ENCODE peak calls at places on chromosomes 6 and 20, in four cellular contexts. One of them, this sample, is unnamed.

GRCh38 chr20:1720226-1720625 is 62.6 kb upstream of the SIRPG start:
- DNase-seq in fibroblast of lung: no peak
- DNase-seq in A549: no peak
- DNase-seq in sigmoid colon: no peak
- DNase-seq in this sample: no peak

GRCh38 chr6:75306074-75306473 is 21.5 kb upstream of the TMEM30A start:
- DNase-seq in sigmoid colon: no peak
- DNase-seq in fibroblast of lung: peak
- DNase-seq in A549: no peak
- DNase-seq in this sample: peak

GRCh38 chr6:24126586-24127192 is 674 bp downstream of the NRSN1 start:
- DNase-seq in A549: peak
- DNase-seq in sigmoid colon: no peak
- DNase-seq in fibroblast of lung: peak
- DNase-seq in this sample: peak

GRCh38 chr6:165768961-165769360 is 105.9 kb upstream of the PDE10A start:
- DNase-seq in A549: no peak
- DNase-seq in sigmoid colon: no peak
- DNase-seq in fibroblast of lung: no peak
- DNase-seq in this sample: no peak

GRCh38 chr6:140957334-140957733 is 1175.4 kb upstream of the GJE1 start:
- DNase-seq in sigmoid colon: no peak
- DNase-seq in fibroblast of lung: no peak
- DNase-seq in A549: no peak
- DNase-seq in this sample: no peak

GRCh38 chr6:159989471-159989870 is 20.6 kb downstream of the IGF2R start:
- DNase-seq in sigmoid colon: no peak
- DNase-seq in A549: no peak
- DNase-seq in fibroblast of lung: no peak
- DNase-seq in this sample: no peak

GRCh38 chr6:11802886-11803595 is 24.4 kb upstream of the ADTRP start:
- DNase-seq in fibroblast of lung: no peak
- DNase-seq in A549: no peak
- DNase-seq in sigmoid colon: no peak
- DNase-seq in this sample: no peak

GRCh38 chr6:150894935-150895686 is 29.6 kb downstream of the MTHFD1L start:
- DNase-seq in A549: no peak
- DNase-seq in fibroblast of lung: peak
- DNase-seq in sigmoid colon: peak
- DNase-seq in this sample: peak

GRCh38 chr6:75755704-75756103 is 6.7 kb downstream of the MYO6 start:
- DNase-seq in sigmoid colon: no peak
- DNase-seq in fibroblast of lung: no peak
- DNase-seq in A549: no peak
- DNase-seq in this sample: no peak

GRCh38 chr6:43509142-43509983 is 783 bp downstream of the LRRC73 start:
- DNase-seq in fibroblast of lung: no peak
- DNase-seq in A549: no peak
- DNase-seq in sigmoid colon: no peak
- DNase-seq in this sample: no peak

GRCh38 chr6:150417899-150418824 is 49.4 kb downstream of the IYD start:
- DNase-seq in A549: peak
- DNase-seq in sigmoid colon: no peak
- DNase-seq in fibroblast of lung: peak
- DNase-seq in this sample: peak

GRCh38 chr6:36109092-36109491 is 21.2 kb upstream of the MAPK13 start:
- DNase-seq in A549: no peak
- DNase-seq in fibroblast of lung: no peak
- DNase-seq in sigmoid colon: no peak
- DNase-seq in this sample: peak

GRCh38 chr6:2232445-2232844 is 13.0 kb downstream of the GMDS start:
- DNase-seq in A549: no peak
- DNase-seq in fibroblast of lung: no peak
- DNase-seq in sigmoid colon: no peak
- DNase-seq in this sample: no peak

GRCh38 chr20:62776692-62777527 is 19.4 kb upstream of the MRGBP start:
- DNase-seq in fibroblast of lung: no peak
- DNase-seq in sigmoid colon: no peak
- DNase-seq in A549: no peak
- DNase-seq in this sample: peak

GRCh38 chr20:62778058-62778457 is 18.2 kb upstream of the MRGBP start:
- DNase-seq in A549: no peak
- DNase-seq in fibroblast of lung: no peak
- DNase-seq in sigmoid colon: no peak
- DNase-seq in this sample: no peak

GRCh38 chr20:62776035-62776691 is 20.1 kb upstream of the MRGBP start:
- DNase-seq in sigmoid colon: no peak
- DNase-seq in A549: no peak
- DNase-seq in fibroblast of lung: no peak
- DNase-seq in this sample: no peak

GRCh38 chr20:62778601-62779416 is 17.5 kb upstream of the MRGBP start:
- DNase-seq in fibroblast of lung: no peak
- DNase-seq in A549: no peak
- DNase-seq in sigmoid colon: no peak
- DNase-seq in this sample: no peak

GRCh38 chr20:62777528-62777830 is 18.8 kb upstream of the MRGBP start:
- DNase-seq in A549: no peak
- DNase-seq in fibroblast of lung: no peak
- DNase-seq in sigmoid colon: no peak
- DNase-seq in this sample: no peak
- H3K27ac ChIP-seq in A549: no peak
- H3K27ac ChIP-seq in fibroblast of lung: no peak
- H3K27ac ChIP-seq in sigmoid colon: no peak
- H3K27ac ChIP-seq in this sample: no peak

GRCh38 chr6:42101186-42101657 is 41.2 kb downstream of the C6orf132 start:
- DNase-seq in sigmoid colon: peak
- DNase-seq in fibroblast of lung: peak
- DNase-seq in A549: no peak
- DNase-seq in this sample: no peak
- H3K27ac ChIP-seq in sigmoid colon: peak
- H3K27ac ChIP-seq in fibroblast of lung: peak
- H3K27ac ChIP-seq in A549: peak
- H3K27ac ChIP-seq in this sample: no peak

DNA sequence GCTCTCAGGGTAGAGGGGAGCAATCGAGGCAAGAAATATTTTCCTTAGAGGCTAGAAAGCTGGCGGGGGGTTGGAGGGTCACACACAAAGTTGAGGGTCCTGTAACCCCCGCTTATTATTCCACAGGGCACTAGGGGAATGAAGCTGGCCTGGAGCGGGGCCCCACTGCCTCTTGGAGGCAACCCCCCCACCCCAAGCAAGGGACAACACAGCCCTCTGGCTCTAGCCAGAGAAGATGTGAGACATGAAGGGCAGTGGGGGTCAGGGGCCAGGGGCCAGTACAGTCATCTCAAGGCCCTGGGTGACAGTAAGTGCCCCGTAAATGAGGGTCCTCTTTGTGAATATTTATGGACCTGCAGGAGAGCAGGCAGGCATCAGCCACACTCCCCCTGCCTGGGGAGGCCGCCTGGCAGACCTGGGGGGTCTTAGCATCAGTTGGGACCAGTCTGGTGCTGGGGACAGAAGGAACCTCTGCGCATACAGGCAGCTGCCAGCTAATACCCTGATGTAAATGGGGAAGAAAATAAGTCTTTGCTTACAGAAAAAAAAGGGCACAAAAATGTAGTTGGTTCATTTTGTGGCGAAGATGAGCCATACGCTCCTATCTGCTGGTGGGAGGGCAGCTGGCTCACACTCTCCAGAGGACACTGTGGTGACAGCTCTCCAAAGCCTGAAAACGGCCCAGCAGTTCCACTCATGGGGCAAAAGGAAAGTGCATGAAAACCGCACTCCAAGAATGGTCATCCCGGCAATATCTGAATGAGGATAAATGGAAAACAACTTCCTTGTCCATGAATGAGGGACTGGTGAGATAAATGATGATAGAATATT is 21.9 kb downstream of the SPATA2 start:
- DNase-seq in fibroblast of lung: no peak
- DNase-seq in sigmoid colon: peak
- DNase-seq in A549: no peak
- DNase-seq in this sample: no peak
- H3K27ac ChIP-seq in fibroblast of lung: no peak
- H3K27ac ChIP-seq in sigmoid colon: no peak
- H3K27ac ChIP-seq in A549: no peak
- H3K27ac ChIP-seq in this sample: no peak

DNA sequence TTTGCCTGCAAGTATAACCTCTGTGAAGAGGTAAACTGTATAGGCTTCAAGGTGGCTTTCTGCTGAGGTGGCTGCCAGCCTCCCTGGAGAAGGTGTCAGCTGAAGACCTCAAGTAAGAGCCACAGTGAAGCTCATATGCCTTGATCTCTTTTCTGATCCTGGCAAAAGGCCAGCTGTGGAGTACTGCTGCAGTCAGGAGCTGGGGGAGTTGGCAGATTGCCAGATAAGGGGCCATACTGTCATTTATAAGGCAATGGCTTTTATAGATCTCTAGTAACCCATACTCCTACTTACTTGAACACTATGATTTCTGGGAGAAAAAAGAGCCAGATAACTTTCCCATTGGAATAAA is 8.8 kb upstream of the CEP85L start:
- DNase-seq in sigmoid colon: no peak
- DNase-seq in A549: no peak
- DNase-seq in fibroblast of lung: no peak
- DNase-seq in this sample: peak
- H3K27ac ChIP-seq in sigmoid colon: no peak
- H3K27ac ChIP-seq in A549: no peak
- H3K27ac ChIP-seq in fibroblast of lung: no peak
- H3K27ac ChIP-seq in this sample: no peak

DNA sequence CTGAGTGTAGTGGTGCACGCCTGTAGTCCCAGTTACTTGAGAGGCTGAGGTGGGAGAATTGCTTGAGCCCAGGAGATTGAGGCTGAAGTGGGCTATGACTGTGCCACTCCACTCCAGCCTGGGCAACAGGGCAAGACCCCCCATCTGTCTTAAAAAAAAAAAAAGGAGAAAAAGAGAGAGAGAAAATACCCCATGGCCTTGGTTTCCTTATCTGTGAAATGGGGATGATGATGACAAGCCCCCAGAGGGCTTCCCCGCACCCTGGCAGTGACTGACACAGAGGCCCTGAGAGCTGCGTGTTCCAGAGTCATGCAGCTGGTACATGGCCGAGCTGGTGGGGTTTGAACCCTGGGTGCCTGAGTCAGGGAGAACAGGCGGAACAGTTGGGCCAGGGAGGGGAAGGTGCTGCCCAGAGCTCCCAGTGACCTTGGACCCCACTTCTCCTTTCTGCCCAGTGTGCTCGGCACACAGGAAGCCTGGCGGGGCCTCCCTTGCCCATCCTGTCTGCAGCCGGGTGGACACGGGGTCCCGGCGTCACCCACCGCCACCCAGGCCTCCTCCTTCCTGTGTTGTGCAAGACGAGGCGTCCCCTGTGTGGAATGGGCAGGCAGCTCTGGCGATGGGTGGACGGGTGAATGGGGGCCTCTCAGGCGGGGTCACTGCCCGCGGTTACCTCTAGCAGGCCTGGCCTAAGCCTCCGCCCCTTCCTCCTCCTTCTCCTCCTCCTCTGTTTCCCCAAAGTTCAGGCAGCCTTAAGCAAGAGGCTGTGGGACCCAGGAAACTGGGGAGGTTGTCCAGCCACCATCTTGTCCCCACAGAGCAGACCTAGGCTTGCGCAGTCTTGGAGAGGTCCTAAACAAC is 84.2 kb downstream of the CEBPB start:
- DNase-seq in sigmoid colon: peak
- DNase-seq in fibroblast of lung: no peak
- DNase-seq in A549: no peak
- DNase-seq in this sample: no peak
- H3K27ac ChIP-seq in sigmoid colon: peak
- H3K27ac ChIP-seq in fibroblast of lung: no peak
- H3K27ac ChIP-seq in A549: peak
- H3K27ac ChIP-seq in this sample: no peak

GRCh38 chr6:161973064-161973463 is 699.2 kb upstream of the AGPAT4 start:
- DNase-seq in fibroblast of lung: no peak
- DNase-seq in A549: no peak
- DNase-seq in sigmoid colon: no peak
- DNase-seq in this sample: no peak
- H3K27ac ChIP-seq in fibroblast of lung: no peak
- H3K27ac ChIP-seq in A549: no peak
- H3K27ac ChIP-seq in sigmoid colon: no peak
- H3K27ac ChIP-seq in this sample: no peak

DNA sequence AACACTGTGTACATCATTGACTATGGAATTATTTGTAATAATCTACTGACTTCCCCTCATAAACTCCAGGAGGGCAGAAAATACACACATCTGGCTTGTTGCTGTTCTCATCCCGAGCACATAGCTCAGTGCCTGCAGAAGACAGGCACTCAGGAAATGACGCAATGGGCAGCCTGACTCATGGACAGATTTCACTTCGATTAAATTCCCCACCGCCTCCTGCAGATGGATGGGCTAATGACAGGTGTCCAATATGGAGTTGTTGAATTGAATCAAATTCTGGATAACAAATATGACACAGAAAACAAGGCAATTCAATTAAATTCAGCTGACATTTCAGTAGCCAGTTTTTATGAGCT is 9.1 kb downstream of the ANKRD60 start:
- DNase-seq in fibroblast of lung: peak
- DNase-seq in A549: no peak
- DNase-seq in sigmoid colon: peak
- DNase-seq in this sample: no peak
- H3K27ac ChIP-seq in fibroblast of lung: no peak
- H3K27ac ChIP-seq in A549: peak
- H3K27ac ChIP-seq in sigmoid colon: no peak
- H3K27ac ChIP-seq in this sample: no peak

GRCh38 chr6:157535354-157536217 is 154.6 kb downstream of the ZDHHC14 start:
- DNase-seq in fibroblast of lung: peak
- DNase-seq in A549: no peak
- DNase-seq in sigmoid colon: no peak
- DNase-seq in this sample: peak
- H3K27ac ChIP-seq in fibroblast of lung: no peak
- H3K27ac ChIP-seq in A549: no peak
- H3K27ac ChIP-seq in sigmoid colon: peak
- H3K27ac ChIP-seq in this sample: peak